ENCODE peak calls at places on chromosome 19, in four cellular contexts. C, F, E and G are unnamed samples.
A peak's percentile ranks its signal among the peaks of the same experiment; 100 is the strongest.

GRCh38 chr19:45927565-45928261 is 13.1 kb upstream of the NANOS2 start:
- DNase-seq in F (peak; percentile 92), C (peak; percentile 92), E (peak; percentile 96), G (peak; percentile 100)

GRCh38 chr19:1244693-1245451 is 3.3 kb downstream of the ATP5F1D start:
- DNase-seq in C (no peak), F (peak; percentile 86), E (no peak), G (no peak)

GRCh38 chr19:30391554-30392551 is 19.7 kb downstream of the ZNF536 start:
- DNase-seq in F (no peak), C (peak; percentile 29), E (no peak), G (no peak)

GRCh38 chr19:49447485-49448431 is 3.9 kb downstream of the PIH1D1 start:
- DNase-seq in C (peak; percentile 75), F (no peak), E (peak; percentile 76), G (no peak)

GRCh38 chr19:16078759-16079707 is 2.7 kb downstream of the TPM4 start:
- DNase-seq in E (peak; percentile 94), C (no peak), F (peak; percentile 79), G (no peak)

GRCh38 chr19:45800009-45800553 is 7.4 kb upstream of the DMWD start:
- DNase-seq in C (no peak), E (peak; percentile 39), F (no peak), G (no peak)

GRCh38 chr19:40270362-40271089 is 14.6 kb downstream of the AKT2 start:
- DNase-seq in E (peak; percentile 68), F (no peak), C (no peak), G (no peak)

GRCh38 chr19:40147693-40148347 is 43.4 kb upstream of the MAP3K10 start:
- DNase-seq in C (no peak), F (no peak), E (peak; percentile 25), G (peak; percentile 46)

GRCh38 chr19:2355168-2356035 is 4.7 kb upstream of the TMPRSS9 start:
- DNase-seq in F (no peak), E (no peak), C (no peak), G (no peak)

GRCh38 chr19:3765121-3765520 is 2.6 kb downstream of the MRPL54 start:
- DNase-seq in E (no peak), C (no peak), F (no peak), G (no peak)

GRCh38 chr19:30340724-30341595 is 31.2 kb upstream of the ZNF536 start:
- DNase-seq in F (no peak), C (no peak), E (no peak), G (no peak)

GRCh38 chr19:510606-511100 is 3.4 kb downstream of the TPGS1 start:
- DNase-seq in F (peak; percentile 82), E (peak; percentile 92), C (peak; percentile 88), G (peak; percentile 54)

GRCh38 chr19:54478677-54479266 is 5.7 kb upstream of the CDC42EP5 start:
- DNase-seq in C (no peak), E (peak; percentile 67), F (peak; percentile 59), G (no peak)

DNA sequence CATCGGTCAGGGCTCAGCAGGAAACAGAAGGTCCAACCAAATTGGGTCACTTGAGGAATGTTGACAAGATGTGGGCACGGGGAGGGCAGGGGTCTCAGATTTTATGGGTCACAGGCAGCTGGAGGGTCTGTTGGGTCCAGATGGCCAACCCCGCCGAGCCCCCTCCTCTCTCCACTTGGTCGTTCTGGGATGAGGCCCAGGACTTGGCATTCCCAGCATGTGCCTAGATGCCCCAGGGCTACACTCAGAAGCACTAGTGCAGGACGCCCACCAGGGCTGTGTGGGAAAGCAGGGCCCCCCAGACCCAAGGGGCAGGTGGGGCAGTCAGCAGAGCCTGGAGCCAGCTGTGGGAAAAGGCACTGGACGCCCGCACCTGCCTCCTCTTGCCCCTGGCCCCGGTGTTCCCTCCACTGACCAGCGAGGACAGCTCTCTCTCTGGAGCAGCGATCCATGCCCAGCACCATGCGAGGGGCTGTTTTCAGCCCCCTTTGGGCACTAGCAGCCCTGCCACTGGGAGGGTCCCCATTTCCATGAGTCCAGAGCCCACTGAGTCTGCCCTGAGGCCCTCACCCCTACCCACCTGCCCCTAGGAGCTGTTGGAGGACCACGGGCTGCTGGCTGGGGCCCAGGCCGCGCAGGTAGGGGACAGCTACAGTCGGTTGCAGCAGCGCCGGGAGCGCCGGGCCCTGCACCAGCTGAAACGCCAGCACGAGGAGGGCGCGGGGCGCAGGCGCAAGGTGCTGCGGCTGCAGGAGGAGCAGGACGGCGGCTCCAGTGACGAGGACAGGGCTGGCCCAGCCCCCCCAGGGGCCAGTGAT is 26.0 kb downstream of the DHX34 start:
- DNase-seq in C (no peak), E (no peak), F (no peak), G (no peak)
- TF ChIP-seq RNF2 in C (no peak), E (no peak), F (no peak), G (no peak)

DNA sequence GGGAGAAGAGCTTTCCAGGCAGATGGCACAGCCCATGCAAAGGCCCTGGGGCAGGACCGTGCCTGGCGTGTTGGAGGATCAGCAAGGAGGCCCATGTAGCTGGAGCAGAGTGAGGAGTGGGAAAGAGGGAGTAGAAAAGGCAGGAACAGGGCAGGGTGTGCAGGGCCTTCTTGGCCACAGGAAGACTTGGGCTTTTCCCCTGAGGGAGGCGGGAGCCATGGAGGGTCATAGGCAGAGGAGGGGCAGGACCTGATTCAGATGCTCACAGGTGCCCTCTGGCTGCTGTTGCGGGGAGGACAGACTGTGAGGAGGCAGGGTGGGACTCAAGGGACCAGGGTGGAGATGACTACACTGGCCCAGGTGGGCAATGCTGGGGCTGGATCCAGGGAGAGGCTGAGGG is 13.8 kb upstream of the PTPRS start:
- DNase-seq in E (peak; percentile 39), F (peak; percentile 34), C (no peak), G (peak; percentile 42)
- TF ChIP-seq CTCF in E (peak; percentile 48), F (peak; percentile 73), C (peak; percentile 90), G (no peak)

GRCh38 chr19:35273686-35274259 is 5.0 kb downstream of the USF2 start:
- DNase-seq in E (no peak), F (no peak), C (no peak), G (no peak)

GRCh38 chr19:35272954-35273649 is 4.3 kb downstream of the USF2 start:
- DNase-seq in F (no peak), C (no peak), E (no peak), G (no peak)

GRCh38 chr19:35271546-35271945 is 2.8 kb downstream of the USF2 start:
- DNase-seq in C (no peak), F (no peak), E (no peak), G (no peak)

GRCh38 chr19:35270381-35270811 is 1.6 kb downstream of the USF2 start:
- DNase-seq in C (no peak), F (no peak), E (no peak), G (no peak)

DNA sequence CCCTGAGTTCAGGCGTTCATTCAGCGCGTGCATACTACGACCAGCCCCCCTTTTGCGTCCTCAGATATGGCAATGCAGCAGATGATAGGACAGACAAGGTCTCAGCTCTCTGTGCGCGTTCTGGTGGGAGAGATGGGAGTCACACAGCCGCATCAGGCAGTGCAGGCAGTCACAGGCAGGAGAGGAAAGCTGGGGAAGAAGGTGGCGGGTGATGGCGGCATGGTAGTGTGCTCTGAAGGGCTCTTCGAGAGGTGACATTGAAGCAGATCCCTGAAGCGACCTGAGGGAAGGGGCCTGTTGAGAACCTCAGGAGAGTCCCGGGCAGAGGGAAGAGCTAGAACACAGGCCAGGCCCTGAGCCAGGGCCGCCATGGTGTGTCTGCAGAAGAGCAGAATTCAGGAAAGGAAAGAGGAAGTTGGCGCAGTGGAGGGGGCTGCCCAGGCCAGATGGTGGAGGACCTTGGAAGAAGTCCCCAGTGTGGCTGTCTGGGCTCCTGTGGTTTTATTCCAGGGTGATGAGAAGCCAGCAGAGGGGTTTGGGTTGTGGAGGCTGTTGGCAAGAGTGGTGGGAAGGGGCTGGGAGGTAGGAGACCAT is 3.5 kb downstream of the USF2 start:
- DNase-seq in C (no peak), F (no peak), E (no peak), G (no peak)
- TF ChIP-seq RNF2 in C (no peak), F (no peak), E (no peak), G (no peak)

GRCh38 chr19:37779139-37780035 is at the start of gene ZNF573:
- DNase-seq in C (peak; percentile 63), E (peak; percentile 87), F (peak; percentile 88), G (peak; percentile 96)
- TF ChIP-seq CTCF in C (no peak), E (peak; percentile 3), F (no peak), G (no peak)

DNA sequence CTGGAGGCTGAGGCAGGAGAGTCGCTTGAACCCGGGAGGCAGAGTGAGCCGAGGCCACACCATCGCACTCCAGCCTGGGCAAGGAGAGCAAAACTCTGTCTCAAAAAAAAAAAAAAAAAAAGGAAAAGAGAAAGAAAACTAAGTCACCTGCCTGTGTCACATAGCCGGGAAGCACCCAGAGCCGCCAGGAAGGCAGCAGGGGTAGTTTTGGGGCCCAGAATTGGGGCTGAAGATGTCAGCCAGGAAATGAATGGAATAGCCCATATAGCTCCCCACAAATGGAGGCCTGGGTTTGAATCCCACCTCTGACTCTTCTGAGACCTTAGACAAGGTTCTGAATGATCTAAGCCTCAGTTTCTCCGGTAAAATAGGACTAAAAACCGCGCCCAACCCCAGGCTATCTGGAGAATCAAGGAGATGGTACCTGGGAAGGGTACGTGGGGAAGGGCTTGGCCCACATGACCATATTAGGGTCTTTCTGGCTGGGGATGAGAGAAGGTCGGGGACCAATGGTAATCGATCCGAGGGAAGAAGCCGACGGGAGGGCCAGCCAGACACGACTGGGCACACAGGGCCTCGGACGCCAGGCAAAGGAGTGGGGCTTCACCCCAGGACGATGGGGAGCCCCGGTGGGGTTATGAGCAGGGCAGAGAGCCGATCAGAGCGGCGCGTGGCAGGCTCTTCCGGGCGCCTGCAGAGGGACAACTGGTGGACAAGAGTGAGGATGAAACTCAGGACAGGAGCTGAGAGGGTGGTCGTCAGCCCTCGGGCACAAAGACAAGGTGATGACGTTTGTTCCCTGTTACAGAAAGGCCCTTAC is 14.4 kb downstream of the CCDC124 start:
- DNase-seq in C (no peak), F (peak; percentile 13), E (no peak), G (peak; percentile 32)
- TF ChIP-seq RNF2 in C (no peak), F (no peak), E (no peak), G (no peak)

GRCh38 chr19:42311612-42312160 is 1.4 kb upstream of the TMEM145 start:
- DNase-seq in E (peak; percentile 57), F (no peak), C (no peak), G (peak; percentile 71)

GRCh38 chr19:42312370-42312769 is 739 bp upstream of the TMEM145 start:
- DNase-seq in E (no peak), C (no peak), F (no peak), G (no peak)

GRCh38 chr19:42315024-42315423 is 1.9 kb downstream of the TMEM145 start:
- DNase-seq in F (no peak), C (no peak), E (no peak), G (no peak)

GRCh38 chr19:42313840-42314755 is 989 bp downstream of the TMEM145 start:
- DNase-seq in E (no peak), F (no peak), C (no peak), G (no peak)

GRCh38 chr19:42313096-42313839 is at the start of gene TMEM145:
- DNase-seq in C (no peak), E (peak; percentile 79), F (no peak), G (peak; percentile 67)
- TF ChIP-seq CTCF in C (peak; percentile 4), E (peak; percentile 34), F (peak; percentile 45), G (peak; percentile 36)

DNA sequence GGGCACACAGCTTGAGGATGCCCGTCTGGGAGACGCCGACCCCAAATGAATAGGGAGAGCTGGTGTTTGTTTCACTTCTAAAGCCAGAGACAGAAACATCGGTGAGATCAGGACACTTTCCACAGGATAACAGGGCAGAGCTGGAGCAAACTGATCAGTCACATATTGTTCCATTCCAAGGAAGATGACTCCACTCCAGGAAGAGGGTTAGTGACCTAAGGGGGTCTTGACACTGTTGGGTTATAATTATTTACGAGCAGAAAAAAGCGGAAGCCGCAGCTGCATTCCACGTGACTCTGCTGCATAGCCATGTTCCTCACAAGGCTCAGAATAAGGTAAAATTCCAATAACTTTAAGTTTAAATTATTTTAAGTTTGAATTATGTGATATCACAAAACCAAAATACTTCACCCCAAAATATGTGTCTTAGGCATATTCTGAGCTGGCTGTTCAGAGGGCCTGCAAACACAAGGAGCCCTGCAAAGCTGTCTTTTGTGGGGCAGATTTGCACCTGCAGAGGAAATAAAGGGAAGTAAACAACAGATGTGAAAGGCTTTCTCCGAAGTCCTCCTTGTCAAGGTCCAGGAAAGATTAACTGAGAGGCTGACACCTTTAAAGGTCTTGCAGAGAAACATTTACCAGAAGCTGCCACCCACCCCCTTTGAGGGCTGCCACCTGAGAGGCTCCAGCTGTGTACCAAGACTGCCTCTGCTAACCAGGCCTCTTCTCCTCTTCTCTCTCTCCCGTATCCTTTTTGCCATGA is 819.2 kb downstream of the UQCRFS1 start:
- DNase-seq in F (no peak), E (no peak), C (no peak), G (no peak)
- TF ChIP-seq RNF2 in F (no peak), E (no peak), C (no peak), G (no peak)